ENCODE peak calls at places on chromosomes 5 and 9, in six cellular contexts. C, R, Z, E, T and A are unnamed samples.

GRCh38 chr9:83296123-83296522 is 233.2 kb upstream of the RASEF start:
- DNase-seq in C (no peak), R (no peak), Z (no peak), E (no peak), T (no peak), A (no peak)

GRCh38 chr9:5629312-5630037 is 568 bp downstream of the RIC1 start:
- DNase-seq in C (peak; percentile 27), R (no peak), Z (peak; percentile 28), E (no peak), T (peak; percentile 63), A (peak; percentile 56)

GRCh38 chr9:21153688-21154608 is 12.3 kb upstream of the IFNW1 start:
- DNase-seq in C (no peak), R (peak; percentile 1), Z (no peak), E (no peak), T (no peak), A (no peak)

GRCh38 chr9:98385751-98386150 is 130.3 kb upstream of the TBC1D2 start:
- DNase-seq in C (no peak), R (no peak), Z (no peak), E (no peak), T (no peak), A (no peak)

GRCh38 chr5:117588611-117589010 is 1014.0 kb upstream of the SEMA6A start:
- DNase-seq in C (no peak), R (no peak), Z (no peak), E (no peak), T (no peak), A (no peak)

GRCh38 chr5:104344809-104345512 is 782.4 kb upstream of the NUDT12 start:
- DNase-seq in C (no peak), R (peak; percentile 1), Z (no peak), E (no peak), T (no peak), A (no peak)

GRCh38 chr5:112630246-112631009 is 107.3 kb upstream of the APC start:
- DNase-seq in C (no peak), R (peak; percentile 2), Z (no peak), E (no peak), T (no peak), A (no peak)

GRCh38 chr9:3509926-3510325 is 15.9 kb downstream of the RFX3 start:
- DNase-seq in C (no peak), R (no peak), Z (no peak), E (no peak), T (no peak), A (no peak)

GRCh38 chr5:106656821-106657220 is 1013.9 kb downstream of the EFNA5 start:
- DNase-seq in C (no peak), R (no peak), Z (no peak), E (no peak), T (no peak), A (no peak)

GRCh38 chr9:117340422-117340821 is 74.4 kb downstream of the ASTN2 start:
- DNase-seq in C (no peak), R (no peak), Z (no peak), E (no peak), T (no peak), A (no peak)

GRCh38 chr9:26012797-26013594 is 334.8 kb upstream of the TUSC1 start:
- DNase-seq in C (no peak), R (peak; percentile 13), Z (no peak), E (no peak), T (no peak), A (no peak)

GRCh38 chr5:125461641-125462072 is 715.2 kb upstream of the ZNF608 start:
- DNase-seq in C (no peak), R (no peak), Z (no peak), E (no peak), T (no peak), A (no peak)

GRCh38 chr9:78543353-78543752 is 246.4 kb downstream of the PSAT1 start:
- DNase-seq in C (no peak), R (no peak), Z (no peak), E (no peak), T (no peak), A (no peak)

GRCh38 chr5:37615184-37615583 is 224.7 kb downstream of the GDNF start:
- DNase-seq in C (no peak), R (peak; percentile 86), Z (no peak), E (no peak), T (no peak), A (no peak)

GRCh38 chr9:132937463-132937901 is 6.9 kb downstream of the TSC1 start:
- DNase-seq in C (no peak), R (peak; percentile 27), Z (no peak), E (no peak), T (no peak), A (no peak)

GRCh38 chr5:93587919-93588585 is 5.0 kb downstream of the NR2F1 start:
- DNase-seq in C (no peak), R (no peak), Z (no peak), E (no peak), T (no peak), A (no peak)

GRCh38 chr5:145937432-145938250 is 1.3 kb downstream of the SH3RF2 start:
- DNase-seq in C (no peak), R (peak; percentile 51), Z (no peak), E (no peak), T (no peak), A (peak; percentile 32)

GRCh38 chr9:71772726-71773125 is 4.4 kb upstream of the CEMIP2 start:
- DNase-seq in C (no peak), R (no peak), Z (no peak), E (no peak), T (no peak), A (no peak)

GRCh38 chr9:71768388-71769174 is at the start of gene CEMIP2:
- DNase-seq in C (peak; percentile 85), R (peak; percentile 86), Z (peak; percentile 71), E (peak; percentile 87), T (peak; percentile 92), A (peak; percentile 90)

GRCh38 chr9:71767421-71768321 is 642 bp downstream of the CEMIP2 start:
- DNase-seq in C (no peak), R (peak; percentile 26), Z (no peak), E (peak; percentile 20), T (no peak), A (peak; percentile 26)

GRCh38 chr9:71766663-71767062 is 1.6 kb downstream of the CEMIP2 start:
- DNase-seq in C (no peak), R (no peak), Z (no peak), E (no peak), T (no peak), A (no peak)

DNA sequence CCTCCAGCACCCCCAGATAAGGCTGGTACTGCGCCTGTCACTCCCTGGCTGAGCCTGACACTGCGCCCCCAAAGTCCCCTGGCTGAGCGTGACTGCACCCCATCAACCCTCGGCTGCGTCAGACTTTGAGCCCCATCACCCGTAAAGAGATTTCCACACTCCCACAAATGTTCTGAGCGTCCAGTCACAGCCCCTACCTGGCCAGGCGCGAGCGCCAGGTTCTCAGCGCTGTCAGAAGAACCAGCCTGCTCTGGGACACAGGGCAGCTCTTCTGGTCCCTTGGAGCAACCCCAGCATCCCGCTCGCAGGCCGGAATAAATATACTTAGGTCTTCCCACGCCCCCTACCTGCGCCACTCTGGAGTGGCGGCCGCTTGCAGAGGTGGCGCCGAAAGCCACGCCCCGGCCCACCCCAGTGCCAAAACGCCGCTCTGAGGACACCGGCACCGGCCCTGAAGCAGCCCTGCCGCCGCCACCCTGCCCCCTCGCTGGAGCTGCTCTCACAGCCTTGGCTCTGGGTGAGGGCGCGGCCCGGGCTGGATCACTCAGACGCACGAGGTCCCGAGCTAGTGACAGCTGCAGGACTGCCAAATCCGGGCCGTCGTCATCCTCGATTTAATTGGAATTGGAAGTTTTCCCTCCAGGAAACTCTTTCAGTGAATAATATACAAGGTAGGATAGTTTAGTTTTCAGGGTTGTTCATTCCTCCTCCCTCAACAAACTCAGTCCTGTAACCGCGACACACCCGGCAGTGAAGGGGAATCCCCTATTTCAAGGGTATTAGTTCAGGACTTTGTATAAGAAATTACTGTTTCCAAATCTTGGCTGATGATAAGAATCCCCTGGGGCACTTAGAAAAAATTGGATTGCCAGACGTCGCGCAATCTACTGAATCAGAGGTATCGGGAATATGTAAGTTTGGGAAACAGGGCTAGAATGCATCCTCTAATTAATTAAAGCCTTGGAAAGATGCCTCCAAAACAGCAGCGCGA is 1.2 kb upstream of the CEMIP2 start:
- DNase-seq in C (peak; percentile 84), R (no peak), Z (peak; percentile 47), E (peak; percentile 60), T (peak; percentile 85), A (peak; percentile 77)
- TF ChIP-seq POLR2A in C (peak; percentile 11), R (no peak), Z (no peak), E (no peak), T (no peak), A (no peak)

DNA sequence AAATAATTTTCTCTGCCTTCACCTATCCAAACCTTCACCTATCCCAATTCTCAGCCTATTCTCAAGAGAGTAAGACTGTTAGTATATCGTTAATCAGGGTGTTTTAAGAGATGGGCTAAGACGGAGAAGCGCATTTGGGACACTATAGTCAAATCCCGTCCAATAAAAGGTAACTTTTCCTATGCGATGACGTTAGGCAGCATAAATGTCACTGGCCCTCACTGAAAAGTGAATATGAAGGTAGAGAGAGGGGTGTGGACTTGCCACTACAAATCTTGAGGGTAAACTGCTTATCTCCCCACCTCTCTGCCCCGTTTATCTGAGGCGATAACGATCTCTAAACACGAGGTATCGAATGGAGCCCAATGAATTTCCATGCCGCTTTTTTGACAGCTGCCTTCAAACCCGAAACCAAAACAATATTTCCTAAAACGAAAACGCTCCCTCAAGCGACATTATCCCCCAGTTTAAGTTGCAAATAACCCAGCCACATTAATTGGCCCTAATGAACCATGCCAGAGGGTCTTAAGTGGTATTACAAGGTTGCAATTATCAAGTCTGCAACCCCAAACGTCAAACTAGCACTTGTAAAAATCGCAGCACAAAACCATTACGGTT is 1.5 kb downstream of the NR3C1 start:
- DNase-seq in C (no peak), R (peak; percentile 20), Z (no peak), E (no peak), T (no peak), A (no peak)
- H3K4me1 ChIP-seq in C (no peaks in the 10 kb centered on the region), R (peaks cover 7% of the 10 kb centered on the region), Z (peaks cover 11% of the 10 kb centered on the region), E (no peaks in the 10 kb centered on the region), T (peaks cover 56% of the 10 kb centered on the region), A (peaks cover 27% of the 10 kb centered on the region)

GRCh38 chr9:137301086-137301947 is 754 bp downstream of the NRARP start:
- DNase-seq in C (no peak), R (peak; percentile 39), Z (no peak), E (no peak), T (peak; percentile 32), A (no peak)
- TF ChIP-seq POLR2A in C (no peak), R (no peak), Z (no peak), E (no peak), T (no peak), A (no peak)

GRCh38 chr5:39058984-39059565 is 15.1 kb downstream of the RICTOR start:
- DNase-seq in C (no peak), R (no peak), Z (no peak), E (no peak), T (no peak), A (no peak)

GRCh38 chr5:39063037-39063436 is 11.2 kb downstream of the RICTOR start:
- DNase-seq in C (no peak), R (no peak), Z (no peak), E (no peak), T (no peak), A (no peak)

GRCh38 chr5:39062530-39062929 is 11.7 kb downstream of the RICTOR start:
- DNase-seq in C (no peak), R (no peak), Z (no peak), E (no peak), T (no peak), A (no peak)

GRCh38 chr5:39064450-39064849 is 9.7 kb downstream of the RICTOR start:
- DNase-seq in C (no peak), R (no peak), Z (no peak), E (no peak), T (no peak), A (no peak)

DNA sequence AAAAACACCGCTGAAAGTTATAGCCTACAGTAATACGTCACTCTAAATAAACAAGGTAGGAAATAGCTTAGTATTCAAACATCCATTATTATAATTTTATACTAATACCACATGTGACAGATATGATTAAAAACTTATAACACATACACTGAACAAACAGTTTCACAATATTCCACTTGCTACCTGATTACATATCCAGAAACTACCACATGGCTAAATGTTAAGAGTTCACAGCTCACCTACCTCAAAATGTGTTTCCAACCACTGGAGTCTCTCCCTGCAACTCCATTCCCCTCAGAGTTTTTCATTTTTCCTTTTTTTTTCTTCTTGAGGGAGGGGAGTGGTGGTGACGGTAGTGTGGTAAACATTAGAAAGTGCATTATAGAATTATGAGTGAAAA is 12.1 kb downstream of the RICTOR start:
- DNase-seq in C (no peak), R (no peak), Z (no peak), E (no peak), T (no peak), A (no peak)
- H3K4me1 ChIP-seq in C (no peaks in the 10 kb centered on the region), R (peaks cover 5% of the 10 kb centered on the region), Z (peaks cover 12% of the 10 kb centered on the region), E (no peaks in the 10 kb centered on the region), T (peaks cover 58% of the 10 kb centered on the region), A (peaks cover 8% of the 10 kb centered on the region)